ENCODE peak calls at places on chromosomes 5 and 9, in ten cellular contexts. L is cardiac muscle cell, Q is lung, O is tibial artery, B is adrenal gland, I is left ventricle myocardium inferior, K is A673, J is kidney, D is transverse colon, R is psoas muscle. X is an unnamed sample. For H3K9me3 and H3K4me1, the result is how much of the 10 kb centered on the place peaks cover.

GRCh38 chr5:108615216-108615615 is 132.5 kb upstream of the FER start:
- DNase-seq in B (no peak), J (no peak), R (no peak), L (no peak), I (no peak), Q (no peak), O (no peak), K (peak), D (no peak), X (no peak)

GRCh38 chr9:127776195-127776918 is 2.1 kb downstream of the SH2D3C start:
- DNase-seq in B (peak), K (peak), I (no peak), J (no peak), Q (peak), O (no peak), L (peak), R (no peak), D (peak), X (peak)

GRCh38 chr5:8842906-8843590 is 702.8 kb downstream of the SEMA5A start:
- DNase-seq in O (no peak), R (no peak), B (no peak), J (no peak), K (no peak), D (no peak), Q (no peak), I (no peak), L (no peak), X (no peak)

GRCh38 chr9:127437497-127438264 is 13.5 kb downstream of the ZNF79 start:
- DNase-seq in D (no peak), J (no peak), B (no peak), Q (no peak), R (no peak), O (no peak), L (no peak), I (no peak), K (no peak), X (peak)

GRCh38 chr9:112361602-112362001 is 18.3 kb upstream of the HSDL2 start:
- DNase-seq in O (no peak), R (no peak), D (no peak), L (peak), B (no peak), Q (no peak), I (no peak), K (peak), J (no peak), X (peak)

GRCh38 chr9:33765411-33765810 is 29.9 kb upstream of the PRSS3 start:
- DNase-seq in L (no peak), J (no peak), I (no peak), Q (no peak), R (no peak), B (no peak), O (no peak), K (no peak), D (no peak), X (no peak)

GRCh38 chr5:176360894-176361436 is 599 bp downstream of the KIAA1191 start:
- DNase-seq in L (no peak), I (no peak), O (no peak), Q (no peak), D (peak), J (no peak), R (no peak), B (peak), K (peak), X (no peak)

GRCh38 chr9:33125871-33126822 is 41.0 kb downstream of the B4GALT1 start:
- DNase-seq in I (no peak), D (no peak), K (no peak), B (peak), R (no peak), Q (no peak), O (no peak), L (no peak), J (no peak), X (no peak)

GRCh38 chr9:105881654-105882349 is 187.5 kb downstream of the TMEM38B start:
- DNase-seq in B (peak), I (peak), Q (peak), J (no peak), D (peak), R (peak), K (peak), O (peak), L (peak), X (peak)

GRCh38 chr9:104280216-104280585 is 186.1 kb downstream of the SMC2 start:
- DNase-seq in I (no peak), K (no peak), L (no peak), D (no peak), J (no peak), R (no peak), Q (no peak), B (no peak), O (no peak), X (no peak)

GRCh38 chr9:86321373-86321772 is 32.8 kb downstream of the TUT7 start:
- DNase-seq in I (no peak), B (peak), K (no peak), J (no peak), R (no peak), L (no peak), O (no peak), D (no peak), Q (no peak), X (no peak)

GRCh38 chr9:36008774-36009300 is 27.9 kb upstream of the RECK start:
- DNase-seq in K (peak), R (peak), D (peak), I (peak), J (no peak), Q (no peak), O (peak), L (peak), B (peak), X (peak)

GRCh38 chr5:77426670-77427069 is 65.4 kb downstream of the WDR41 start:
- DNase-seq in D (no peak), B (no peak), L (no peak), K (no peak), Q (no peak), O (no peak), J (no peak), R (no peak), I (no peak), X (no peak)

GRCh38 chr5:169081008-169081724 is 219.8 kb downstream of the SLIT3 start:
- DNase-seq in R (no peak), K (no peak), I (no peak), Q (no peak), D (no peak), O (no peak), B (no peak), L (no peak), J (no peak), X (no peak)

GRCh38 chr5:136006767-136007251 is 22.0 kb upstream of the TGFBI start:
- DNase-seq in K (no peak), D (no peak), B (no peak), I (no peak), J (no peak), L (no peak), O (no peak), Q (no peak), R (no peak), X (no peak)

GRCh38 chr5:9056046-9056445 is 489.8 kb downstream of the SEMA5A start:
- DNase-seq in K (no peak), D (no peak), J (no peak), O (no peak), I (no peak), B (no peak), L (no peak), R (no peak), Q (no peak), X (no peak)

GRCh38 chr9:136856078-136856474 is 3.9 kb downstream of the MAMDC4 start:
- DNase-seq in K (no peak), O (peak), D (no peak), B (no peak), L (no peak), I (peak), R (no peak), Q (no peak), J (peak), X (no peak)

GRCh38 chr5:1551426-1551825 is 27.7 kb upstream of the LPCAT1 start:
- DNase-seq in Q (peak), K (no peak), R (no peak), D (no peak), B (no peak), I (no peak), L (no peak), O (no peak), J (peak), X (no peak)

GRCh38 chr5:172556971-172557461 is 84.0 kb upstream of the NEURL1B start:
- DNase-seq in D (peak), O (no peak), I (peak), J (peak), R (no peak), K (no peak), B (peak), Q (no peak), L (peak), X (no peak)

GRCh38 chr5:154786414-154786813 is 31.2 kb downstream of the LARP1 start:
- DNase-seq in B (no peak), L (no peak), I (no peak), O (no peak), R (no peak), J (no peak), K (no peak), D (no peak), Q (no peak), X (no peak)

GRCh38 chr5:75460947-75461346 is 50.5 kb downstream of the CERT1 start:
- DNase-seq in D (no peak), L (no peak), I (no peak), Q (no peak), K (no peak), J (peak), O (no peak), B (no peak), R (no peak), X (no peak)

GRCh38 chr5:133896873-133897272 is 71.6 kb downstream of the C5orf15 start:
- DNase-seq in R (no peak), Q (no peak), J (no peak), K (no peak), O (no peak), D (no peak), L (no peak), B (no peak), I (no peak), X (no peak)

GRCh38 chr5:74673011-74673790 is 11.8 kb upstream of the HEXB start:
- DNase-seq in J (no peak), Q (no peak), L (peak), K (peak), D (no peak), I (no peak), R (no peak), O (no peak), B (peak), X (no peak)

GRCh38 chr5:36621985-36622384 is 15.6 kb downstream of the SLC1A3 start:
- DNase-seq in D (no peak), R (no peak), Q (no peak), L (no peak), O (no peak), I (no peak), B (no peak), J (no peak), K (no peak), X (no peak)

GRCh38 chr5:79464695-79465332 is 49.1 kb downstream of the HOMER1 start:
- DNase-seq in I (no peak), B (no peak), O (no peak), J (peak), K (peak), Q (no peak), D (no peak), R (no peak), L (peak), X (peak)

GRCh38 chr9:4324513-4324912 is 24.6 kb upstream of the GLIS3 start:
- DNase-seq in D (no peak), R (no peak), B (peak), J (no peak), I (no peak), O (no peak), Q (no peak), L (no peak), K (peak), X (no peak)

GRCh38 chr9:34823778-34824177 is 113.8 kb upstream of the CCL21 start:
- DNase-seq in D (no peak), I (no peak), Q (no peak), K (no peak), B (no peak), J (no peak), O (no peak), L (no peak), R (no peak), X (no peak)

GRCh38 chr9:2292733-2293132 is 277.6 kb downstream of the SMARCA2 start:
- DNase-seq in O (no peak), K (no peak), Q (no peak), I (no peak), J (no peak), B (no peak), R (no peak), L (no peak), D (no peak), X (no peak)

GRCh38 chr9:18142964-18143363 is 331.0 kb upstream of the ADAMTSL1 start:
- DNase-seq in R (no peak), K (no peak), B (peak), O (no peak), Q (no peak), I (no peak), L (no peak), D (no peak), J (no peak), X (no peak)

GRCh38 chr9:933356-933755 is 43.1 kb upstream of the DMRT3 start:
- DNase-seq in R (no peak), I (no peak), L (no peak), O (no peak), D (no peak), Q (no peak), B (no peak), J (no peak), K (no peak), X (no peak)

GRCh38 chr5:179696605-179697004 is 2.2 kb upstream of the CANX start:
- DNase-seq in O (no peak), L (no peak), I (no peak), B (no peak), D (no peak), J (no peak), K (no peak), Q (no peak), R (no peak), X (no peak)

GRCh38 chr9:114361542-114361941 is 26.2 kb downstream of the AKNA start:
- DNase-seq in K (no peak), L (no peak), R (no peak), B (no peak), O (no peak), D (no peak), J (peak), Q (no peak), I (no peak), X (no peak)

GRCh38 chr9:589723-590122 is 251.8 kb upstream of the DMRT1 start:
- DNase-seq in O (no peak), B (peak), K (no peak), D (no peak), Q (no peak), I (no peak), R (no peak), L (no peak), J (no peak), X (no peak)

GRCh38 chr9:138123086-138123485 is 245.5 kb downstream of the CACNA1B start:
- DNase-seq in O (no peak), L (no peak), K (no peak), R (no peak), J (peak), B (no peak), D (no peak), I (no peak), Q (no peak), X (no peak)
- H3K9me3 ChIP-seq in O (under half), L (under half), K (under half), R (under half), J (under half), B (under half), D (under half), I (under half), Q (under half), X (under half)

DNA sequence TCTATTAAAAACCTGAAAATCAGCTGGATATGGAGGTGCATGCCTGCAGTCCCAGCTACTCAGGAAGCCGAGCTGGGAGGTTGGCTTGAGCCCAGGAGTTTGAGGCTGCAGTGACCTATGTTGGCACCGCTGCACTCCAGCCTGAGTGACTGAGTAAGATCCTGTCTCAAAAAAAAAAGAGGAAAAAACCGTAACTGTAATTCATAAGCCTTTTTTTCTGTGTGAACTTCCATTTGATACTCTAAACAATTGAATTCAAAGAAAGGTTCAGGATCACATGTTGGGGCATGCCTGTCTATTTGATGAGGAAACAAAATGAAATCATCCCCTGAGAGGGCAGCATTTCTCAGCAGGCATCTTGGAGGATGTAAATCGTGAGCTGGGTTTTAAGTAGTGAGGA is 38.8 kb downstream of the ITGA2 start:
- DNase-seq in J (peak), B (peak), R (peak), D (no peak), L (no peak), K (peak), Q (no peak), I (peak), O (peak), X (no peak)
- H3K4me1 ChIP-seq in J (under half), B (half or more), R (under half), D (under half), L (under half), K (under half), Q (under half), I (under half), O (under half), X (under half)

GRCh38 chr5:148465381-148466290 is 81.9 kb downstream of the FBXO38 start:
- DNase-seq in J (no peak), I (no peak), R (no peak), K (no peak), B (no peak), O (no peak), Q (no peak), D (no peak), L (no peak), X (no peak)
- H3K4me3 ChIP-seq in J (no peak), I (peak), R (no peak), K (no peak), B (no peak), O (peak), Q (no peak), D (no peak), L (no peak), X (no peak)

GRCh38 chr9:81445331-81445921 is 243.9 kb downstream of the TLE1 start:
- DNase-seq in K (no peak), Q (no peak), L (no peak), B (no peak), R (no peak), D (no peak), I (no peak), J (no peak), O (no peak), X (no peak)
- H3K9me3 ChIP-seq in K (under half), Q (under half), L (under half), B (under half), R (under half), D (under half), I (half or more), J (under half), O (under half), X (under half)

GRCh38 chr5:113161806-113162205 is 185.2 kb downstream of the DCP2 start:
- DNase-seq in R (no peak), D (no peak), J (no peak), K (peak), I (peak), O (peak), B (no peak), Q (no peak), L (peak), X (no peak)
- H3K4me1 ChIP-seq in R (under half), D (under half), J (under half), K (under half), I (half or more), O (under half), B (under half), Q (under half), L (half or more), X (under half)

GRCh38 chr5:149389552-149390495 is 10.7 kb upstream of the IL17B start:
- DNase-seq in D (no peak), R (no peak), O (no peak), K (no peak), J (no peak), I (no peak), Q (no peak), B (no peak), L (no peak), X (no peak)
- H3K4me3 ChIP-seq in D (no peak), R (no peak), O (no peak), K (no peak), J (no peak), I (no peak), Q (no peak), B (no peak), L (no peak), X (no peak)

DNA sequence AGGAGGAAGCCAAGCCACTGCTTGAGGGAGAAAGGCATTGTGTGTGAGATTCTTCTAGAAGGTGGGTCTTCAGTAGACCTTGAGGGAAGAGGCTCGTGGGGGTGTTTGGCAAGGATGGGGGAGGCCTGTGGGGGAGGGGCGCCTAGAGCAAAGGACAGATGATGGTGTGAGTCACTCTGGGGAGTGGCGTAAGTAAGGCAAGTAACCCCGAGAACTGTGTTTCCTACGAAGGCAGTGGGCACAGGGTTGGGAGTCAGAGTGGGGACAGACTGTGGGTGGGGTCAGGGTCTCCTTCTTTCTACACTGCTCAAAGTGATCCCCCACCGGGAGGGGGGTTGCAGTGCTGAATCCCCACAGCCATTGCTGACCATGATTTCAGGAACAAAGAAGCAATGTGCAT is 136.8 kb downstream of the TENT4A start:
- DNase-seq in B (no peak), J (no peak), D (no peak), Q (no peak), L (no peak), O (no peak), R (no peak), I (no peak), K (no peak), X (no peak)
- H3K9me3 ChIP-seq in B (under half), J (under half), D (under half), Q (under half), L (under half), O (under half), R (under half), I (under half), K (under half), X (under half)

GRCh38 chr5:6728795-6729183 is 15.6 kb downstream of the TENT4A start:
- DNase-seq in R (no peak), B (no peak), Q (no peak), L (no peak), K (no peak), O (no peak), J (no peak), D (no peak), I (no peak), X (no peak)
- H3K4me1 ChIP-seq in R (half or more), B (under half), Q (under half), L (under half), K (half or more), O (under half), J (under half), D (under half), I (half or more), X (half or more)

GRCh38 chr5:120101771-120102170 is 362.3 kb upstream of the PRR16 start:
- DNase-seq in I (no peak), D (no peak), K (no peak), J (no peak), B (no peak), O (no peak), R (no peak), L (no peak), Q (no peak), X (no peak)
- H3K4me3 ChIP-seq in I (no peak), D (no peak), K (no peak), J (no peak), B (no peak), O (no peak), R (no peak), L (no peak), Q (no peak), X (no peak)

X was measured in CD8-positive, alpha-beta memory T cell.